ENCODE peak calls at places on chromosomes 5 and 9, in six cellular contexts. V, D, L, S, A and I are unnamed samples.

GRCh38 chr9:7640205-7640604 is 159.4 kb downstream of the DMAC1 start:
- DNase-seq in V (no peak), D (no peak), L (no peak), S (peak; percentile 3), A (no peak), I (no peak)

GRCh38 chr5:175743676-175744210 is 85.9 kb downstream of the HRH2 start:
- DNase-seq in V (no peak), D (no peak), L (no peak), S (no peak), A (no peak), I (no peak)

GRCh38 chr5:35851282-35851681 is 5.4 kb upstream of the IL7R start:
- DNase-seq in V (peak; percentile 29), D (no peak), L (no peak), S (peak; percentile 27), A (no peak), I (no peak)

GRCh38 chr5:77632526-77633268 is 5.8 kb downstream of the OTP start:
- DNase-seq in V (no peak), D (no peak), L (no peak), S (no peak), A (no peak), I (no peak)

GRCh38 chr9:131709741-131710499 is 30.0 kb downstream of the RAPGEF1 start:
- DNase-seq in V (peak; percentile 50), D (no peak), L (no peak), S (peak; percentile 59), A (no peak), I (peak; percentile 27)

GRCh38 chr9:36543916-36544315 is 28.8 kb upstream of the MELK start:
- DNase-seq in V (peak; percentile 95), D (peak; percentile 6), L (peak; percentile 35), S (peak; percentile 79), A (no peak), I (peak; percentile 45)

GRCh38 chr5:41371741-41372140 is 138.7 kb downstream of the PLCXD3 start:
- DNase-seq in V (peak; percentile 60), D (no peak), L (no peak), S (peak; percentile 82), A (no peak), I (peak; percentile 31)

GRCh38 chr5:58765058-58765457 is 182.2 kb downstream of the RAB3C start:
- DNase-seq in V (no peak), D (no peak), L (no peak), S (no peak), A (no peak), I (no peak)

GRCh38 chr5:176768174-176768970 is 42.0 kb upstream of the UNC5A start:
- DNase-seq in V (no peak), D (no peak), L (no peak), S (no peak), A (no peak), I (no peak)

GRCh38 chr5:128284236-128284635 is 200.7 kb downstream of the SLC12A2 start:
- DNase-seq in V (no peak), D (no peak), L (no peak), S (no peak), A (no peak), I (no peak)

GRCh38 chr5:143437666-143438273 is 34.3 kb upstream of the NR3C1 start:
- DNase-seq in V (no peak), D (no peak), L (no peak), S (no peak), A (no peak), I (no peak)

GRCh38 chr9:132733133-132733815 is 63.0 kb downstream of the GTF3C4 start:
- DNase-seq in V (peak; percentile 26), D (peak; percentile 11), L (no peak), S (peak; percentile 8), A (no peak), I (no peak)

GRCh38 chr5:159765760-159766517 is 150.3 kb upstream of the ADRA1B start:
- DNase-seq in V (no peak), D (no peak), L (no peak), S (no peak), A (no peak), I (no peak)

GRCh38 chr5:83256091-83256775 is 178.9 kb downstream of the XRCC4 start:
- DNase-seq in V (peak; percentile 16), D (no peak), L (no peak), S (peak; percentile 21), A (no peak), I (no peak)

GRCh38 chr5:172541119-172541763 is 86.9 kb upstream of the SH3PXD2B start:
- DNase-seq in V (no peak), D (no peak), L (no peak), S (no peak), A (no peak), I (no peak)

GRCh38 chr9:113649054-113649453 is 185.5 kb downstream of the RGS3 start:
- DNase-seq in V (peak; percentile 86), D (peak; percentile 95), L (peak; percentile 35), S (no peak), A (no peak), I (no peak)

GRCh38 chr5:134007581-134008256 is 2.9 kb upstream of the VDAC1 start:
- DNase-seq in V (no peak), D (no peak), L (peak; percentile 34), S (no peak), A (no peak), I (no peak)

GRCh38 chr5:69527128-69527745 is 32.8 kb upstream of the GTF2H2C start:
- DNase-seq in V (no peak), D (no peak), L (no peak), S (no peak), A (no peak), I (no peak)

GRCh38 chr5:10233505-10233904 is 16.2 kb downstream of the ATPSCKMT start:
- DNase-seq in V (peak; percentile 90), D (peak; percentile 59), L (no peak), S (peak; percentile 87), A (no peak), I (peak; percentile 94)

GRCh38 chr9:135047026-135047350 is 40.5 kb upstream of the OLFM1 start:
- DNase-seq in V (no peak), D (no peak), L (no peak), S (no peak), A (no peak), I (no peak)

GRCh38 chr5:53326420-53327153 is 153.8 kb upstream of the FST start:
- DNase-seq in V (peak; percentile 75), D (no peak), L (no peak), S (no peak), A (no peak), I (no peak)

GRCh38 chr5:36607838-36608783 is 1.7 kb downstream of the SLC1A3 start:
- DNase-seq in V (peak; percentile 85), D (no peak), L (no peak), S (peak; percentile 67), A (no peak), I (peak; percentile 45)

GRCh38 chr9:114737118-114737517 is 55.1 kb upstream of the TEX48 start:
- DNase-seq in V (no peak), D (no peak), L (no peak), S (no peak), A (no peak), I (no peak)

GRCh38 chr5:54457094-54457531 is 1.6 kb downstream of the HSPB3 start:
- DNase-seq in V (peak; percentile 77), D (no peak), L (no peak), S (peak; percentile 73), A (no peak), I (peak; percentile 67)

GRCh38 chr9:26723486-26723885 is 169.1 kb downstream of the CAAP1 start:
- DNase-seq in V (peak; percentile 24), D (peak; percentile 41), L (peak; percentile 24), S (no peak), A (no peak), I (no peak)

GRCh38 chr9:38432922-38433510 is 8.8 kb upstream of the IGFBPL1 start:
- DNase-seq in V (peak; percentile 46), D (peak; percentile 26), L (no peak), S (peak; percentile 22), A (no peak), I (no peak)

GRCh38 chr5:148443998-148444397 is 60.2 kb downstream of the FBXO38 start:
- DNase-seq in V (peak; percentile 71), D (peak; percentile 74), L (no peak), S (peak; percentile 36), A (no peak), I (peak; percentile 31)

GRCh38 chr5:103452666-103453065 is 109.9 kb downstream of the NUDT12 start:
- DNase-seq in V (peak; percentile 76), D (no peak), L (no peak), S (peak; percentile 75), A (no peak), I (no peak)

GRCh38 chr5:171493646-171494393 is 74.4 kb downstream of the FGF18 start:
- DNase-seq in V (no peak), D (no peak), L (no peak), S (no peak), A (no peak), I (no peak)

GRCh38 chr5:6740586-6741150 is 27.4 kb downstream of the TENT4A start:
- DNase-seq in V (no peak), D (no peak), L (no peak), S (no peak), A (no peak), I (no peak)

GRCh38 chr9:89309608-89310485 is 1.1 kb upstream of the CKS2 start:
- DNase-seq in V (no peak), D (no peak), L (no peak), S (no peak), A (no peak), I (no peak)

GRCh38 chr5:141732417-141732816 is 50.4 kb upstream of the ARAP3 start:
- DNase-seq in V (no peak), D (no peak), L (no peak), S (no peak), A (no peak), I (no peak)

GRCh38 chr9:114344692-114345091 is 15.0 kb downstream of the ORM2 start:
- DNase-seq in V (no peak), D (no peak), L (no peak), S (no peak), A (no peak), I (no peak)